ENCODE peak calls at places on chromosomes 4 and X, in four cellular contexts. E is HepG2, N is K562, S is GM12878. Q is an unnamed sample.

GRCh38 chr4:37967749-37968148 is 7.6 kb downstream of the PTTG2 start:
- DNase-seq in E (peak; percentile 12), N (no peak), S (no peak), Q (no peak)

GRCh38 chr4:100366213-100366612 is 151.6 kb downstream of the EMCN start:
- DNase-seq in E (no peak), N (no peak), S (peak; percentile 5), Q (peak; percentile 18)

GRCh38 chr4:41569957-41570356 is 32.0 kb downstream of the LIMCH1 start:
- DNase-seq in E (no peak), N (no peak), S (no peak), Q (no peak)

GRCh38 chr4:3340038-3340702 is 47.3 kb downstream of the RGS12 start:
- DNase-seq in E (no peak), N (no peak), S (no peak), Q (no peak)

GRCh38 chr4:185086053-185086452 is 57.0 kb upstream of the SLC25A4 start:
- DNase-seq in E (no peak), N (peak; percentile 14), S (no peak), Q (peak; percentile 39)

GRCh38 chr4:7630559-7631287 is 196.0 kb upstream of the PSAPL1 start:
- DNase-seq in E (peak; percentile 79), N (no peak), S (no peak), Q (no peak)

GRCh38 chrX:37986893-37987292 is 19.5 kb upstream of the SYTL5 start:
- DNase-seq in E (peak; percentile 10), N (no peak), S (no peak), Q (no peak)

GRCh38 chr4:77220841-77221613 is 64.0 kb downstream of the CCNG2 start:
- DNase-seq in E (no peak), N (peak; percentile 10), S (no peak), Q (no peak)

GRCh38 chr4:122775987-122776836 is 43.7 kb downstream of the BBS12 start:
- DNase-seq in E (no peak), N (peak; percentile 59), S (no peak), Q (no peak)

GRCh38 chr4:161061046-161061445 is 1102.8 kb downstream of the FSTL5 start:
- DNase-seq in E (no peak), N (no peak), S (no peak), Q (no peak)

GRCh38 chrX:87634361-87634760 is 116.8 kb downstream of the KLHL4 start:
- DNase-seq in E (no peak), N (no peak), S (no peak), Q (no peak)

GRCh38 chrX:39731735-39732134 is 366.0 kb downstream of the BCOR start:
- DNase-seq in E (no peak), N (no peak), S (no peak), Q (no peak)

GRCh38 chrX:123080065-123080464 is 104.0 kb upstream of the GRIA3 start:
- DNase-seq in E (no peak), N (no peak), S (no peak), Q (no peak)

GRCh38 chr4:187075514-187075913 is 351.9 kb upstream of the FAT1 start:
- DNase-seq in E (no peak), N (no peak), S (no peak), Q (no peak)

GRCh38 chrX:40303256-40304077 is 205.7 kb upstream of the BCOR start:
- DNase-seq in E (no peak), N (no peak), S (no peak), Q (no peak)

GRCh38 chr4:121535351-121535750 is 154.5 kb upstream of the QRFPR start:
- DNase-seq in E (no peak), N (no peak), S (no peak), Q (no peak)

GRCh38 chr4:33940281-33940680 is 2304.0 kb downstream of the ARAP2 start:
- DNase-seq in E (no peak), N (no peak), S (no peak), Q (no peak)

GRCh38 chr4:87835192-87835591 is 2.4 kb downstream of the MEPE start:
- DNase-seq in E (no peak), N (no peak), S (no peak), Q (no peak)

GRCh38 chr4:27245216-27245615 is 384.6 kb downstream of the STIM2 start:
- DNase-seq in E (no peak), N (no peak), S (no peak), Q (no peak)

GRCh38 chrX:108165349-108166111 is 74.0 kb downstream of the ATG4A start:
- DNase-seq in E (peak; percentile 33), N (peak; percentile 29), S (no peak), Q (peak; percentile 19)

GRCh38 chr4:72302981-72303704 is 265.9 kb downstream of the ADAMTS3 start:
- DNase-seq in E (peak; percentile 34), N (peak; percentile 59), S (no peak), Q (peak; percentile 58)

GRCh38 chr4:140135529-140136021 is 18.4 kb downstream of the MAML3 start:
- DNase-seq in E (no peak), N (no peak), S (no peak), Q (no peak)

GRCh38 chrX:102899940-102900916 is 36.8 kb upstream of the RAB40AL start:
- DNase-seq in E (peak; percentile 39), N (peak; percentile 63), S (peak; percentile 33), Q (peak; percentile 76)

GRCh38 chr4:81314897-81315470 is 100.0 kb upstream of the PRKG2 start:
- DNase-seq in E (no peak), N (no peak), S (no peak), Q (no peak)

GRCh38 chr4:16001484-16001858 is 38.5 kb upstream of the FGFBP2 start:
- DNase-seq in E (peak; percentile 43), N (peak; percentile 68), S (peak; percentile 13), Q (peak; percentile 59)

GRCh38 chr4:7788687-7789425 is 150.8 kb downstream of the AFAP1 start:
- DNase-seq in E (no peak), N (no peak), S (no peak), Q (no peak)

GRCh38 chr4:143626134-143626859 is 74.2 kb downstream of the FREM3 start:
- DNase-seq in E (no peak), N (no peak), S (no peak), Q (no peak)

GRCh38 chr4:15742083-15742582 is 36.0 kb upstream of the CD38 start:
- DNase-seq in E (no peak), N (no peak), S (no peak), Q (no peak)

GRCh38 chr4:41964401-41964800 is 17.2 kb upstream of the DCAF4L1 start:
- DNase-seq in E (no peak), N (no peak), S (no peak), Q (no peak)

GRCh38 chr4:115090483-115091075 is 22.8 kb downstream of the NDST4 start:
- DNase-seq in E (peak; percentile 24), N (no peak), S (no peak), Q (no peak)

GRCh38 chr4:95714571-95714970 is 125.3 kb upstream of the PDHA2 start:
- DNase-seq in E (no peak), N (no peak), S (no peak), Q (no peak)

GRCh38 chrX:40746536-40746935 is 11.2 kb upstream of the MED14 start:
- DNase-seq in E (no peak), N (no peak), S (no peak), Q (no peak)

GRCh38 chr4:134326866-134327265 is 125.3 kb upstream of the PABPC4L start:
- DNase-seq in E (no peak), N (no peak), S (no peak), Q (no peak)

GRCh38 chrX:51743179-51743957 is at the start of gene GSPT2:
- DNase-seq in E (no peak), N (peak; percentile 30), S (peak; percentile 34), Q (peak; percentile 43)

GRCh38 chr4:129064717-129065116 is 28.6 kb downstream of the SCLT1 start:
- DNase-seq in E (no peak), N (no peak), S (no peak), Q (no peak)

GRCh38 chrX:40459576-40460158 is 121.1 kb upstream of the ATP6AP2 start:
- DNase-seq in E (no peak), N (no peak), S (no peak), Q (peak; percentile 38)

GRCh38 chr4:16360694-16361262 is 134.5 kb upstream of the TAPT1 start:
- DNase-seq in E (no peak), N (no peak), S (no peak), Q (no peak)

GRCh38 chrX:83469551-83469950 is 38.5 kb upstream of the POU3F4 start:
- DNase-seq in E (peak; percentile 6), N (peak; percentile 2), S (no peak), Q (peak; percentile 20)
- TF ChIP-seq CBFB in E (no peak), N (no peak), S (no peak), Q (no peak)

DNA sequence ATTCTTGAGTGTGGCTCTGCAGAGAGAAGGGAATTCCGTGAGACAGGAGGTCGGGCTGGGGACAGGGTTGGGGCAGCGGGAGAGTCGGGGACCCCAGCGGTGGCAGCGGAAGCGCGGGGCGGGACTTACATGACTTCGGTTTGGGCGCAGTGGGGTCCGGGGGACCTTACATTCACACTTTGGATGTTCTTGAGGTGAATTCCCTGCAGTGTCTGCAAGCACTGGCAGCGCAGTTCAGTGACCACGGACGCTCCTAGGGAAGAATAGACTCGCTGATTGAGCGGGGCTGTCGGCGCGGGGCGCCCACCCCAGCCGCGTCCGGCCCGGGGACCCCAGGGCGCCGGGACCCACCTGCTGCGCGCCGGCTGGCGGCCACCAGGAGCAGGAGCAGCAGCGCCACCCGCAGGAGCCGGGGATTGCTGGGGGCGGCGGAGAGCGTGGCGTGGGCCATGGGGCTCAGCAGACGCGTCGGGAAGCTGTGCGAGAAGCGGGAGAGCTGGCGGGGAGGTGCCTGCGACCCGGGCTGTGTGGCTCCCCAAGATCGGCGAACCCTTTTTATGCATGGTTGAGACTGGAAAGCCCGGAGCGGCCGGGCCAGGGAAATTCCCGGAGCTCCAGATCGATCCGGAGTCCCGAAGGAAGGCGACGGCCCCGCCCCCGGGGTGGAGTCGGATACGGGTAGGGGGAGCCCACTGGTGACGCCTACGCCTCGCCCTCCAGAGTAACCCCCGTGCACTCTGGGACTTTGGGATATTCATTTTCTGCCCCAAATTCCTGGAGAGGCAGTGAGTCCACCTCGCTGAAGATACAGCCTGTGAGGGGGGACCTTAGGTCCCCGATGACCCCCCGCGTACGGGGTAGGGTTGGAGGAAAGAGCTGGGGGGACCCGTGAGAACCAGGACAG is at the start of gene CXCL3:
- DNase-seq in E (no peak), N (peak; percentile 82), S (no peak), Q (peak; percentile 86)
- TF ChIP-seq ATF3 in E (no peak), N (no peak), S (no peak), Q (no peak)

DNA sequence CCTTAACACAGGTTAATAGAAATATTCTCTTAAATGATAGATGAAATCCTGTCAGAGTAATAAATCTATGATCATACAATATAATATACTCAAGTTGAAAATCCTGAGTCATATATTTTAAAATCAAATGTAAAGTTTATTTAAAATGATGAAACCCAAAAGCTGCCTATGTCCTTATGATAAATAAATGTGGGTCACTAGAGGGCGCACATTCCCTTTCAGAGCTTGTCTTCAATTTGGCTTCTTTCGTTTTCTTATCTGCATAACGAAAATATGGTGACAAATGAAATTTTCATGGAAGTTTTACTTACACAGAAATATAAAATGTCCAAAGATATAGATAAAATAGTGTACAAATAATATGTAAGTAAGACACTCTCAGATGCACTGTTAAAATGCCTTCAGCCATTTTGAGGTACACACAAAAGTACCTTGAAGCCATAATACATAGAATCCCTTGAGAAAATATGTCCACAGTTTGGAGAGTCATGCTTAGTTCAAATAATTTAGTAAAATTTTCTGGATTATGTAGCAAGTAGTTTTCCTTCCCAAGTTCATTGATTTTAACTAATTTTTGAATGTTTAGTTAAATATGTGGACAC is 680.4 kb downstream of the DMD start:
- DNase-seq in E (peak; percentile 21), N (peak; percentile 9), S (no peak), Q (no peak)
- TF ChIP-seq CBFB in E (no peak), N (no peak), S (no peak), Q (no peak)

DNA sequence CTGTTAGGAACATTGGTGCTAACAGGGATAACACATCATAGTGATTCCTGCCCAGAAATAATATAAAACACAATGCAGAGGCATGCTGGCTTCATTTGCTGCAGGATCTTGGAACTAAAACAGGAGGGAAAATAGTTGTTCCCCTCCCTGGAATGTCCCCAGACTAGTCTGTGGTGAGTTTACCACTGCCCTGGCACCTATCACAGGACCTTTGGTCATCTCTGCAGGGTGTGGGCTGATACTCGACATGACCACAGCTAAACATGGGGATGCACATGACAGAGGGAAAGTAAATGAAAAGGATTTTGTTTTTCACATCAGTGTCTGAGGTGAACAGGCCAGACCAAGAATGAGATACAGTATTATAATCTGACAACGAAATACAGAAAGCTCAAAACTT is 160.2 kb upstream of the DKK2 start:
- DNase-seq in E (no peak), N (no peak), S (no peak), Q (no peak)
- TF ChIP-seq ATF3 in E (no peak), N (no peak), S (no peak), Q (no peak)

Q was measured in WTC11.